ENCODE peak calls at places on chromosomes 12 and 14, in nine cellular contexts. K is kidney tubule cell; H is NCI-H2081; M is HEK293T; C is WTC11; Y is ELR; F is islet precursor cell; Z is activated CD4-positive, CD25-positive, alpha-beta regulatory T cell treated with anti-CD3 and anti-CD28 coated beads, Interleukin-2, amount 50 U/mL, for 16 hours; J is HCEC 1CT. U is an unnamed sample.

GRCh38 chr12:128823216-128823915 is 392 bp downstream of the SLC15A4 start:
- DNase-seq in K (peak), H (no peak), M (peak), C (peak), Y (peak), F (peak), Z (no peak), J (no peak), U (no peak)

GRCh38 chr12:110796952-110797351 is 49.8 kb upstream of the CCDC63 start:
- DNase-seq in K (peak), H (no peak), M (no peak), C (no peak), Y (peak), F (peak), Z (no peak), J (peak), U (no peak)

GRCh38 chr14:20757963-20758362 is 10.2 kb upstream of the EDDM3B start:
- DNase-seq in K (no peak), H (no peak), M (peak), C (peak), Y (no peak), F (no peak), Z (no peak), J (no peak), U (no peak)

GRCh38 chr12:102474438-102475064 is 5.8 kb downstream of the IGF1 start:
- DNase-seq in K (peak), H (no peak), M (no peak), C (no peak), Y (peak), F (peak), Z (no peak), J (no peak), U (no peak)

GRCh38 chr14:61179061-61179675 is 102.0 kb downstream of the TMEM30B start:
- DNase-seq in K (peak), H (no peak), M (no peak), C (no peak), Y (peak), F (no peak), Z (no peak), J (peak), U (no peak)

GRCh38 chr14:70555890-70556289 is 21.1 kb upstream of the ADAM20 start:
- DNase-seq in K (peak), H (no peak), M (no peak), C (peak), Y (peak), F (no peak), Z (no peak), J (no peak), U (no peak)

GRCh38 chr12:76080729-76081415 is 3.6 kb downstream of the NAP1L1 start:
- DNase-seq in K (no peak), H (peak), M (peak), C (peak), Y (peak), F (no peak), Z (no peak), J (no peak), U (no peak)

GRCh38 chr12:104524026-104524425 is 67.3 kb downstream of the CHST11 start:
- DNase-seq in K (no peak), H (peak), M (no peak), C (no peak), Y (no peak), F (no peak), Z (no peak), J (no peak), U (no peak)

GRCh38 chr12:107530706-107531105 is 154.9 kb upstream of the PWP1 start:
- DNase-seq in K (no peak), H (no peak), M (no peak), C (no peak), Y (no peak), F (no peak), Z (no peak), J (no peak), U (no peak)

GRCh38 chr12:116241157-116241772 is 36.2 kb downstream of the MED13L start:
- DNase-seq in K (peak), H (no peak), M (no peak), C (no peak), Y (peak), F (no peak), Z (no peak), J (no peak), U (no peak)

GRCh38 chr14:39266589-39266870 is 32.8 kb downstream of the MIA2 start:
- DNase-seq in K (no peak), H (no peak), M (no peak), C (no peak), Y (peak), F (peak), Z (no peak), J (peak), U (peak)

GRCh38 chr12:110538869-110539622 is 36.9 kb downstream of the RAD9B start:
- DNase-seq in K (no peak), H (no peak), M (no peak), C (no peak), Y (no peak), F (no peak), Z (no peak), J (no peak), U (no peak)

GRCh38 chr12:112716099-112717093 is 75.2 kb upstream of the RPH3A start:
- DNase-seq in K (no peak), H (no peak), M (peak), C (peak), Y (peak), F (no peak), Z (no peak), J (no peak), U (no peak)

GRCh38 chr14:73755434-73756014 is 41.3 kb upstream of the PNMA1 start:
- DNase-seq in K (peak), H (no peak), M (no peak), C (no peak), Y (no peak), F (peak), Z (no peak), J (no peak), U (no peak)

GRCh38 chr14:55336161-55336560 is 64.9 kb downstream of the FBXO34 start:
- DNase-seq in K (peak), H (no peak), M (no peak), C (no peak), Y (peak), F (no peak), Z (no peak), J (no peak), U (no peak)

GRCh38 chr12:50166776-50167025 is 468 bp downstream of the CERS5 start:
- DNase-seq in K (no peak), H (no peak), M (no peak), C (no peak), Y (peak), F (no peak), Z (no peak), J (peak), U (no peak)

GRCh38 chr14:97458302-97459137 is 661.3 kb downstream of the VRK1 start:
- DNase-seq in K (peak), H (no peak), M (no peak), C (peak), Y (no peak), F (peak), Z (peak), J (no peak), U (no peak)